ENCODE peak calls at places on chromosome 17, in four cellular contexts. V is GM04503; S is stimulated activated CD4-positive, alpha-beta T cell treated with anti-CD3 and anti-CD28 coated beads, Interleukin-2, amount 100 ng/mL, for 48 hours; G is lung microvascular endothelial cell. F is an unnamed sample.

GRCh38 chr17:21089145-21089544 is 37.6 kb upstream of the DHRS7B start:
- DNase-seq in S (no peak), V (peak; percentile 49), G (no peak), F (no peak)

GRCh38 chr17:6831662-6832263 is at the start of gene TEKT1:
- DNase-seq in G (peak; percentile 75), S (peak; percentile 42), V (peak; percentile 9), F (peak; percentile 69)

GRCh38 chr17:1294157-1294717 is 14.8 kb downstream of the TRARG1 start:
- DNase-seq in G (no peak), V (no peak), S (peak; percentile 46), F (peak; percentile 70)

GRCh38 chr17:80872999-80873951 is 118.4 kb upstream of the CHMP6 start:
- DNase-seq in V (no peak), G (no peak), S (no peak), F (no peak)

GRCh38 chr17:15381707-15382106 is 40.3 kb upstream of the TEKT3 start:
- DNase-seq in V (no peak), S (no peak), G (no peak), F (no peak)

GRCh38 chr17:75340636-75341035 is 51.4 kb upstream of the SLC25A19 start:
- DNase-seq in G (no peak), V (no peak), S (no peak), F (no peak)

GRCh38 chr17:82497483-82498405 is 21.8 kb upstream of the FOXK2 start:
- DNase-seq in G (peak; percentile 19), S (no peak), V (peak; percentile 75), F (peak; percentile 50)

GRCh38 chr17:17538417-17539391 is 42.5 kb upstream of the RASD1 start:
- DNase-seq in G (no peak), S (no peak), V (no peak), F (no peak)

GRCh38 chr17:66309793-66310192 is 7.4 kb downstream of the PRKCA start:
- DNase-seq in V (no peak), S (no peak), G (no peak), F (no peak)

GRCh38 chr17:74475189-74475588 is 8.8 kb downstream of the CD300A start:
- DNase-seq in S (no peak), G (no peak), V (no peak), F (no peak)

GRCh38 chr17:6240001-6240400 is 169.8 kb downstream of the WSCD1 start:
- DNase-seq in S (no peak), G (no peak), V (no peak), F (no peak)

GRCh38 chr17:14301279-14301760 is 439 bp downstream of the HS3ST3B1 start:
- DNase-seq in S (no peak), V (no peak), G (no peak), F (no peak)

GRCh38 chr17:56699186-56699895 is 105.8 kb downstream of the NOG start:
- DNase-seq in S (no peak), G (peak; percentile 93), V (peak; percentile 96), F (no peak)

GRCh38 chr17:76873856-76874255 is 5.7 kb downstream of the MGAT5B start:
- DNase-seq in G (no peak), V (peak; percentile 45), S (no peak), F (no peak)

GRCh38 chr17:65039349-65039988 is 17.1 kb downstream of the GNA13 start:
- DNase-seq in G (no peak), S (no peak), V (no peak), F (peak; percentile 38)

GRCh38 chr17:58176200-58176599 is 9.4 kb downstream of the OR4D2 start:
- DNase-seq in V (no peak), S (no peak), G (peak; percentile 28), F (no peak)

GRCh38 chr17:83098241-83099085 is 19.1 kb downstream of the METRNL start:
- DNase-seq in G (no peak), V (no peak), S (no peak), F (no peak)

GRCh38 chr17:7873051-7873450 is 15.2 kb downstream of the CYB5D1 start:
- DNase-seq in G (no peak), S (no peak), V (no peak), F (no peak)

GRCh38 chr17:39664581-39665561 is at the start of gene TCAP:
- DNase-seq in V (no peak), S (no peak), G (no peak), F (no peak)

GRCh38 chr17:79741751-79742588 is 11.2 kb downstream of the ENPP7 start:
- DNase-seq in V (no peak), G (peak; percentile 46), S (peak; percentile 81), F (peak; percentile 76)

GRCh38 chr17:51435171-51435552 is 174.8 kb downstream of the UTP18 start:
- DNase-seq in V (no peak), G (no peak), S (no peak), F (no peak)

GRCh38 chr17:77372444-77373297 is 231.9 kb downstream of the SEC14L1 start:
- DNase-seq in G (peak; percentile 52), V (no peak), S (peak; percentile 51), F (peak; percentile 68)

GRCh38 chr17:40827746-40828453 is 5.5 kb upstream of the KRT10 start:
- DNase-seq in V (no peak), G (peak; percentile 8), S (no peak), F (no peak)

GRCh38 chr17:49388692-49389513 is 25.8 kb downstream of the PHB1 start:
- DNase-seq in V (no peak), S (no peak), G (no peak), F (no peak)

F was measured in activated naive CD8-positive, alpha-beta T cell treated with anti-CD3 and anti-CD28 coated beads for 36 hours.